ENCODE peak calls at places on chromosomes 13 and 19, in eight cellular contexts. One of them, this sample, is unnamed.

GRCh38 chr13:89401209-89401810 is 1730.1 kb downstream of the SLITRK5 start:
- DNase-seq in midbrain: peak; percentile 22
- DNase-seq in psoas muscle: no peak
- DNase-seq in SJCRH30: no peak
- DNase-seq in activated gamma-delta T cell: no peak
- DNase-seq in dermis microvascular lymphatic vessel endothelial cell: peak; percentile 41
- DNase-seq in astrocyte: peak; percentile 72
- DNase-seq in CD4-positive, alpha-beta memory T cell: no peak
- DNase-seq in this sample: peak; percentile 4

GRCh38 chr19:21835429-21835809 is 563 bp downstream of the ZNF43 start:
- DNase-seq in midbrain: no peak
- DNase-seq in psoas muscle: no peak
- DNase-seq in SJCRH30: no peak
- DNase-seq in activated gamma-delta T cell: no peak
- DNase-seq in dermis microvascular lymphatic vessel endothelial cell: no peak
- DNase-seq in astrocyte: no peak
- DNase-seq in CD4-positive, alpha-beta memory T cell: no peak
- DNase-seq in this sample: no peak

GRCh38 chr13:77000475-77000874 is 8.6 kb downstream of the CLN5 start:
- DNase-seq in midbrain: no peak
- DNase-seq in psoas muscle: no peak
- DNase-seq in SJCRH30: no peak
- DNase-seq in activated gamma-delta T cell: no peak
- DNase-seq in dermis microvascular lymphatic vessel endothelial cell: no peak
- DNase-seq in astrocyte: no peak
- DNase-seq in CD4-positive, alpha-beta memory T cell: no peak
- DNase-seq in this sample: no peak

GRCh38 chr13:89568276-89568675 is 1779.2 kb upstream of the MIR17HG start:
- DNase-seq in midbrain: no peak
- DNase-seq in psoas muscle: no peak
- DNase-seq in SJCRH30: no peak
- DNase-seq in activated gamma-delta T cell: no peak
- DNase-seq in dermis microvascular lymphatic vessel endothelial cell: no peak
- DNase-seq in astrocyte: peak; percentile 12
- DNase-seq in CD4-positive, alpha-beta memory T cell: no peak
- DNase-seq in this sample: no peak

GRCh38 chr13:98541211-98541610 is 35.7 kb downstream of the STK24 start:
- DNase-seq in midbrain: peak; percentile 15
- DNase-seq in psoas muscle: no peak
- DNase-seq in SJCRH30: no peak
- DNase-seq in activated gamma-delta T cell: no peak
- DNase-seq in dermis microvascular lymphatic vessel endothelial cell: no peak
- DNase-seq in astrocyte: no peak
- DNase-seq in CD4-positive, alpha-beta memory T cell: no peak
- DNase-seq in this sample: no peak

GRCh38 chr13:107202371-107203023 is 634.6 kb upstream of the ARGLU1 start:
- DNase-seq in midbrain: no peak
- DNase-seq in psoas muscle: no peak
- DNase-seq in SJCRH30: peak; percentile 14
- DNase-seq in activated gamma-delta T cell: no peak
- DNase-seq in dermis microvascular lymphatic vessel endothelial cell: peak; percentile 100
- DNase-seq in astrocyte: peak; percentile 51
- DNase-seq in CD4-positive, alpha-beta memory T cell: no peak
- DNase-seq in this sample: no peak

GRCh38 chr13:43905435-43906031 is 25.8 kb downstream of the LACC1 start:
- DNase-seq in midbrain: peak; percentile 85
- DNase-seq in psoas muscle: no peak
- DNase-seq in SJCRH30: peak; percentile 73
- DNase-seq in activated gamma-delta T cell: no peak
- DNase-seq in dermis microvascular lymphatic vessel endothelial cell: peak; percentile 48
- DNase-seq in astrocyte: peak; percentile 39
- DNase-seq in CD4-positive, alpha-beta memory T cell: peak; percentile 58
- DNase-seq in this sample: no peak

GRCh38 chr19:18223860-18224524 is 2.2 kb downstream of the PDE4C start:
- DNase-seq in midbrain: no peak
- DNase-seq in psoas muscle: peak; percentile 49
- DNase-seq in SJCRH30: peak; percentile 49
- DNase-seq in activated gamma-delta T cell: no peak
- DNase-seq in dermis microvascular lymphatic vessel endothelial cell: no peak
- DNase-seq in astrocyte: no peak
- DNase-seq in CD4-positive, alpha-beta memory T cell: peak; percentile 13
- DNase-seq in this sample: peak; percentile 39

GRCh38 chr13:97344250-97345175 is 89.5 kb upstream of the RAP2A start:
- DNase-seq in midbrain: peak; percentile 74
- DNase-seq in psoas muscle: peak; percentile 63
- DNase-seq in SJCRH30: peak; percentile 79
- DNase-seq in activated gamma-delta T cell: no peak
- DNase-seq in dermis microvascular lymphatic vessel endothelial cell: peak; percentile 71
- DNase-seq in astrocyte: no peak
- DNase-seq in CD4-positive, alpha-beta memory T cell: peak; percentile 46
- DNase-seq in this sample: peak; percentile 50

GRCh38 chr19:39363909-39364457 is 21.8 kb downstream of the SAMD4B start:
- DNase-seq in midbrain: peak; percentile 90
- DNase-seq in psoas muscle: peak; percentile 50
- DNase-seq in SJCRH30: no peak
- DNase-seq in activated gamma-delta T cell: no peak
- DNase-seq in dermis microvascular lymphatic vessel endothelial cell: no peak
- DNase-seq in astrocyte: no peak
- DNase-seq in CD4-positive, alpha-beta memory T cell: no peak
- DNase-seq in this sample: no peak

GRCh38 chr13:93248627-93249047 is 22.0 kb downstream of the GPC6 start:
- DNase-seq in midbrain: peak; percentile 41
- DNase-seq in psoas muscle: no peak
- DNase-seq in SJCRH30: peak; percentile 59
- DNase-seq in activated gamma-delta T cell: no peak
- DNase-seq in dermis microvascular lymphatic vessel endothelial cell: no peak
- DNase-seq in astrocyte: peak; percentile 66
- DNase-seq in CD4-positive, alpha-beta memory T cell: no peak
- DNase-seq in this sample: no peak

GRCh38 chr13:91946498-91947070 is 548.2 kb downstream of the GPC5 start:
- DNase-seq in midbrain: peak; percentile 40
- DNase-seq in psoas muscle: no peak
- DNase-seq in SJCRH30: peak; percentile 47
- DNase-seq in activated gamma-delta T cell: no peak
- DNase-seq in dermis microvascular lymphatic vessel endothelial cell: no peak
- DNase-seq in astrocyte: peak; percentile 2
- DNase-seq in CD4-positive, alpha-beta memory T cell: no peak
- DNase-seq in this sample: no peak

GRCh38 chr13:102003848-102004570 is 397.8 kb downstream of the FGF14 start:
- DNase-seq in midbrain: no peak
- DNase-seq in psoas muscle: no peak
- DNase-seq in SJCRH30: peak; percentile 62
- DNase-seq in activated gamma-delta T cell: no peak
- DNase-seq in dermis microvascular lymphatic vessel endothelial cell: no peak
- DNase-seq in astrocyte: no peak
- DNase-seq in CD4-positive, alpha-beta memory T cell: no peak
- DNase-seq in this sample: no peak

GRCh38 chr19:18386543-18387251 is 739 bp downstream of the GDF15 start:
- DNase-seq in midbrain: no peak
- DNase-seq in psoas muscle: no peak
- DNase-seq in SJCRH30: peak; percentile 91
- DNase-seq in activated gamma-delta T cell: no peak
- DNase-seq in dermis microvascular lymphatic vessel endothelial cell: no peak
- DNase-seq in astrocyte: no peak
- DNase-seq in CD4-positive, alpha-beta memory T cell: no peak
- DNase-seq in this sample: peak; percentile 44

GRCh38 chr13:75633285-75633684 is 2.8 kb upstream of the LMO7 start:
- DNase-seq in midbrain: no peak
- DNase-seq in psoas muscle: no peak
- DNase-seq in SJCRH30: no peak
- DNase-seq in activated gamma-delta T cell: no peak
- DNase-seq in dermis microvascular lymphatic vessel endothelial cell: no peak
- DNase-seq in astrocyte: peak; percentile 95
- DNase-seq in CD4-positive, alpha-beta memory T cell: no peak
- DNase-seq in this sample: peak; percentile 40

GRCh38 chr19:1361601-1362384 is 21.9 kb upstream of the NDUFS7 start:
- DNase-seq in midbrain: no peak
- DNase-seq in psoas muscle: no peak
- DNase-seq in SJCRH30: peak; percentile 77
- DNase-seq in activated gamma-delta T cell: no peak
- DNase-seq in dermis microvascular lymphatic vessel endothelial cell: no peak
- DNase-seq in astrocyte: peak; percentile 84
- DNase-seq in CD4-positive, alpha-beta memory T cell: no peak
- DNase-seq in this sample: no peak

GRCh38 chr19:51566489-51567100 is 4.5 kb upstream of the ZNF175 start:
- DNase-seq in midbrain: no peak
- DNase-seq in psoas muscle: no peak
- DNase-seq in SJCRH30: no peak
- DNase-seq in activated gamma-delta T cell: no peak
- DNase-seq in dermis microvascular lymphatic vessel endothelial cell: no peak
- DNase-seq in astrocyte: no peak
- DNase-seq in CD4-positive, alpha-beta memory T cell: no peak
- DNase-seq in this sample: no peak

GRCh38 chr13:89066868-89067466 is 1395.8 kb downstream of the SLITRK5 start:
- DNase-seq in midbrain: peak; percentile 49
- DNase-seq in psoas muscle: no peak
- DNase-seq in SJCRH30: peak; percentile 60
- DNase-seq in activated gamma-delta T cell: no peak
- DNase-seq in dermis microvascular lymphatic vessel endothelial cell: no peak
- DNase-seq in astrocyte: peak; percentile 13
- DNase-seq in CD4-positive, alpha-beta memory T cell: peak; percentile 34
- DNase-seq in this sample: no peak

GRCh38 chr19:16830679-16831078 is 1.5 kb downstream of the SIN3B start:
- DNase-seq in midbrain: no peak
- DNase-seq in psoas muscle: no peak
- DNase-seq in SJCRH30: no peak
- DNase-seq in activated gamma-delta T cell: no peak
- DNase-seq in dermis microvascular lymphatic vessel endothelial cell: no peak
- DNase-seq in astrocyte: peak; percentile 71
- DNase-seq in CD4-positive, alpha-beta memory T cell: no peak
- DNase-seq in this sample: no peak

GRCh38 chr13:114062341-114062740 is 70.1 kb downstream of the RASA3 start:
- DNase-seq in midbrain: no peak
- DNase-seq in psoas muscle: no peak
- DNase-seq in SJCRH30: no peak
- DNase-seq in activated gamma-delta T cell: no peak
- DNase-seq in dermis microvascular lymphatic vessel endothelial cell: no peak
- DNase-seq in astrocyte: no peak
- DNase-seq in CD4-positive, alpha-beta memory T cell: no peak
- DNase-seq in this sample: no peak

GRCh38 chr13:97253581-97254293 is 31.6 kb downstream of the MBNL2 start:
- DNase-seq in midbrain: no peak
- DNase-seq in psoas muscle: no peak
- DNase-seq in SJCRH30: no peak
- DNase-seq in activated gamma-delta T cell: no peak
- DNase-seq in dermis microvascular lymphatic vessel endothelial cell: no peak
- DNase-seq in astrocyte: no peak
- DNase-seq in CD4-positive, alpha-beta memory T cell: no peak
- DNase-seq in this sample: no peak

GRCh38 chr13:87889241-87889640 is 218.1 kb downstream of the SLITRK5 start:
- DNase-seq in midbrain: no peak
- DNase-seq in psoas muscle: no peak
- DNase-seq in SJCRH30: no peak
- DNase-seq in activated gamma-delta T cell: no peak
- DNase-seq in dermis microvascular lymphatic vessel endothelial cell: no peak
- DNase-seq in astrocyte: no peak
- DNase-seq in CD4-positive, alpha-beta memory T cell: no peak
- DNase-seq in this sample: no peak

GRCh38 chr19:42368360-42368759 is 21.7 kb downstream of the CNFN start:
- DNase-seq in midbrain: no peak
- DNase-seq in psoas muscle: no peak
- DNase-seq in SJCRH30: no peak
- DNase-seq in activated gamma-delta T cell: no peak
- DNase-seq in dermis microvascular lymphatic vessel endothelial cell: no peak
- DNase-seq in astrocyte: no peak
- DNase-seq in CD4-positive, alpha-beta memory T cell: no peak
- DNase-seq in this sample: no peak

GRCh38 chr19:19106061-19106551 is 32.2 kb downstream of the TMEM161A start:
- DNase-seq in midbrain: no peak
- DNase-seq in psoas muscle: no peak
- DNase-seq in SJCRH30: peak; percentile 86
- DNase-seq in activated gamma-delta T cell: no peak
- DNase-seq in dermis microvascular lymphatic vessel endothelial cell: no peak
- DNase-seq in astrocyte: no peak
- DNase-seq in CD4-positive, alpha-beta memory T cell: no peak
- DNase-seq in this sample: no peak

GRCh38 chr19:57682226-57682766 is 519 bp downstream of the ZNF551 start:
- DNase-seq in midbrain: no peak
- DNase-seq in psoas muscle: no peak
- DNase-seq in SJCRH30: no peak
- DNase-seq in activated gamma-delta T cell: no peak
- DNase-seq in dermis microvascular lymphatic vessel endothelial cell: no peak
- DNase-seq in astrocyte: no peak
- DNase-seq in CD4-positive, alpha-beta memory T cell: no peak
- DNase-seq in this sample: no peak

GRCh38 chr19:862529-863304 is 3.3 kb downstream of the CFD start:
- DNase-seq in midbrain: no peak
- DNase-seq in psoas muscle: peak; percentile 63
- DNase-seq in SJCRH30: peak; percentile 48
- DNase-seq in activated gamma-delta T cell: peak; percentile 61
- DNase-seq in dermis microvascular lymphatic vessel endothelial cell: peak; percentile 20
- DNase-seq in astrocyte: no peak
- DNase-seq in CD4-positive, alpha-beta memory T cell: peak; percentile 82
- DNase-seq in this sample: peak; percentile 40

GRCh38 chr13:39417131-39417530 is 185.9 kb downstream of the LHFPL6 start:
- DNase-seq in midbrain: peak; percentile 51
- DNase-seq in psoas muscle: no peak
- DNase-seq in SJCRH30: peak; percentile 62
- DNase-seq in activated gamma-delta T cell: no peak
- DNase-seq in dermis microvascular lymphatic vessel endothelial cell: no peak
- DNase-seq in astrocyte: no peak
- DNase-seq in CD4-positive, alpha-beta memory T cell: no peak
- DNase-seq in this sample: no peak

GRCh38 chr19:46748325-46749109 is 2.3 kb upstream of the STRN4 start:
- DNase-seq in midbrain: no peak
- DNase-seq in psoas muscle: peak; percentile 74
- DNase-seq in SJCRH30: peak; percentile 74
- DNase-seq in activated gamma-delta T cell: no peak
- DNase-seq in dermis microvascular lymphatic vessel endothelial cell: peak; percentile 53
- DNase-seq in astrocyte: no peak
- DNase-seq in CD4-positive, alpha-beta memory T cell: peak; percentile 63
- DNase-seq in this sample: peak; percentile 39

GRCh38 chr13:113649212-113649611 is 8.8 kb downstream of the ATP4B start:
- DNase-seq in midbrain: no peak
- DNase-seq in psoas muscle: no peak
- DNase-seq in SJCRH30: no peak
- DNase-seq in activated gamma-delta T cell: no peak
- DNase-seq in dermis microvascular lymphatic vessel endothelial cell: no peak
- DNase-seq in astrocyte: no peak
- DNase-seq in CD4-positive, alpha-beta memory T cell: no peak
- DNase-seq in this sample: no peak

This sample was measured in MG63.